ENCODE peak calls at places on chromosomes 1 and 21, in four cellular contexts. Y is effector memory CD4-positive, alpha-beta T cell; R is mammary epithelial cell; N is transverse colon. Z is an unnamed sample. For H3K9me3, the result is how much of the 10 kb centered on the place peaks cover.

GRCh38 chr1:201282931-201283829 is at the start of gene PKP1:
- DNase-seq in N (peak), R (peak), Y (no peak), Z (no peak)

GRCh38 chr1:38789498-38790169 is 69.9 kb downstream of the RRAGC start:
- DNase-seq in N (no peak), Y (no peak), R (no peak), Z (no peak)

GRCh38 chr1:147772540-147772939 is 12.1 kb upstream of the GJA5 start:
- DNase-seq in Y (no peak), R (no peak), N (no peak), Z (no peak)

GRCh38 chr1:38852780-38853179 is 6.8 kb downstream of the RRAGC start:
- DNase-seq in R (no peak), N (no peak), Y (no peak), Z (no peak)

GRCh38 chr1:101250656-101251272 is 13.9 kb downstream of the S1PR1 start:
- DNase-seq in R (no peak), Y (no peak), N (no peak), Z (no peak)

GRCh38 chr1:203448521-203449061 is 27.0 kb upstream of the PRELP start:
- DNase-seq in Y (no peak), N (no peak), R (no peak), Z (no peak)

GRCh38 chr1:214658785-214659184 is 55.8 kb downstream of the CENPF start:
- DNase-seq in R (peak), Y (no peak), N (no peak), Z (no peak)

GRCh38 chr1:33055210-33055991 is 18.7 kb upstream of the AK2 start:
- DNase-seq in N (peak), R (peak), Y (no peak), Z (no peak)

GRCh38 chr1:108512239-108513071 is 47.4 kb upstream of the EEIG2 start:
- DNase-seq in N (no peak), Y (no peak), R (no peak), Z (no peak)

GRCh38 chr1:59198565-59198964 is 98.3 kb upstream of the FGGY start:
- DNase-seq in N (no peak), R (no peak), Y (no peak), Z (no peak)

GRCh38 chr1:55230654-55231053 is 15.5 kb upstream of the USP24 start:
- DNase-seq in N (no peak), Y (no peak), R (no peak), Z (no peak)

GRCh38 chr1:90133133-90133532 is 138.2 kb downstream of the ZNF326 start:
- DNase-seq in N (peak), R (peak), Y (no peak), Z (no peak)

GRCh38 chr1:228905579-228905978 is 170.3 kb downstream of the RHOU start:
- DNase-seq in R (no peak), N (no peak), Y (no peak), Z (no peak)

GRCh38 chr1:16229976-16230740 is 6.8 kb downstream of the CPLANE2 start:
- DNase-seq in R (no peak), N (no peak), Y (no peak), Z (no peak)

GRCh38 chr1:6913086-6913485 is 127.8 kb downstream of the CAMTA1 start:
- DNase-seq in Y (no peak), R (no peak), N (no peak), Z (no peak)

DNA sequence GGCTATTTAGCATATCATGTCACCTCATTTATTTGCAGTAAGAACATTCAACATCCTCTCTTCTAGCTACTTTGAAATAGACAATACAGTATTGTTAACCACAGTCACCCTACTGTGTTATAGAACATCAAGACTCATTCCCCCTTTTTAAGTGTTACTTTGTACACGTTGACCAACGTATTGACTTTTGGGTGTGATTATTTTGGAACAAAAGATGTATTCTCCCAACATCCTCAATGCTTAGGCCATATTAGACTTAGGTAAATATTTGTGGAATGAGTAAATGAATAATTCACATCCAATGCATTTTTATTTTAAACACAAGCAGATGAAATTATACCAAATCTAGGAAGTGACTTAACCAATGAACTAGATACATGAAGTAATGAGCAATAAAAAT is 296.6 kb downstream of the CHRM3 start:
- DNase-seq in R (no peak), N (no peak), Y (no peak), Z (no peak)
- H3K9me3 ChIP-seq in R (under half), N (under half), Y (under half), Z (under half)

GRCh38 chr1:246978281-246978680 is 29.6 kb downstream of the ZNF695 start:
- DNase-seq in R (no peak), Y (no peak), N (no peak), Z (no peak)

GRCh38 chr1:246978785-246979184 is 29.1 kb downstream of the ZNF695 start:
- DNase-seq in N (no peak), Y (no peak), R (no peak), Z (no peak)
- H3K9me3 ChIP-seq in N (under half), Y (under half), R (under half), Z (under half)

DNA sequence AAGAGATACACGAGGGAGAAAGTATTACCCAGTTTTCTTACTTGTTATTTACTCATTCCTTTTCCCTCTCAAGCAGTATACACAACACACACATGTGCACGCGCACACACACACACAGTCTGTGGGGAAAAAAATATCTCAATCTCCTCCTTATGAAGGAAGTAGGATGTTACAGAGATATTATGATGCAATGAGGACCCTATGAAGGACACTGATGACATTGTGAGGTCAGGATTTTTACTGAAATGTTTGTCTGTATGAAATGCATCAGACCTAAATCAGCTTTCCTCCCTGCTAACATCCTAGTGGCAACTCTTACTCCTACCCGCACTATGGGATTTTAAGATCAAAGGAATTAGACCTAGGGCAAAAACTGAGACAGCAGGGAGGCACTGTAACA is at the start of gene WDR64:
- DNase-seq in Y (no peak), R (no peak), N (no peak), Z (no peak)
- H3K9me3 ChIP-seq in Y (under half), R (under half), N (under half), Z (under half)

GRCh38 chr1:248589334-248589733 is 8.2 kb downstream of the OR2T10 start:
- DNase-seq in N (no peak), R (no peak), Y (no peak), Z (no peak)
- H3K9me3 ChIP-seq in N (under half), R (under half), Y (under half), Z (under half)

DNA sequence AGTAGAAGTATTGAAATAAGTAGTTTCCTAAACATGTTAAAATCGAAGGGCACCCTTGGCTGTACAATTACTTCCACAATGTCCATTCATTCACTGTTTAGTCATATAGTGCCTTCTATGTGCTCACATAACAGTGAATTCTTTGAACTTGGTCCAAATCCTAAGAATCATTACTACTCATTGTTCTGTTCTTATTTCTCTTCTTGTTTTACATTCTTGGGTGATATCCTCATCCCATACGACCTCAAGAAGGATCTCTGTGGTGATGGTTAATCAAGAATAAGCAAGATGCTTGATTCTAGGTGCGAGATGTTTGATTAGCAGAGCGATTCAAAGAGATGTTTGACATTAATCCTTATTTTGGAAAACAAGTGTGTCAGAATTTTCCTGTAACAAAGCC is 667.4 kb upstream of the ZP4 start:
- DNase-seq in N (no peak), Y (no peak), R (peak), Z (no peak)
- H3K9me3 ChIP-seq in N (under half), Y (under half), R (under half), Z (under half)

DNA sequence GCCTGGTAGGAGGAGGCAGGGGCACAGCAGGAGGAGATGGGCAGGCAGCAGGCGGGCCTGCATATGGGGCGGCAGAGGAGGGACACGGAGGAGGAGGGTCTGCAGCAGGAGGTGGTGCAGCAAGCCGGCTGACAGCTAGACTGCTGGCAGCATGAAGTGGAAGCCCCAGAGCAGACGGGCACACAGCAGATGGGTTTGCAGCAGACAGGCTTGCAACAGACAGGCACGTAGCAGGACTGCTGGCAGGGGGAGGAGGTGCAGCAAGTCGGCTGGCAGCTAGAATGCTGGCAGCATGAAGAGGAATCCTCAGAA is 615 bp downstream of the KRTAP10-5 start:
- DNase-seq in N (no peak), Y (no peak), R (no peak), Z (no peak)
- H3K9me3 ChIP-seq in N (under half), Y (under half), R (under half), Z (under half)

GRCh38 chr1:72284084-72284397 is 1.7 kb upstream of the NEGR1 start:
- DNase-seq in N (no peak), Y (no peak), R (no peak), Z (no peak)

GRCh38 chr1:72285074-72285425 is 2.7 kb upstream of the NEGR1 start:
- DNase-seq in R (no peak), N (no peak), Y (no peak), Z (no peak)

GRCh38 chr1:72282690-72283203 is 408 bp upstream of the NEGR1 start:
- DNase-seq in N (peak), Y (no peak), R (peak), Z (peak)

GRCh38 chr1:72283204-72284083 is 1.1 kb upstream of the NEGR1 start:
- DNase-seq in R (peak), Y (no peak), N (peak), Z (peak)

GRCh38 chr1:72284398-72285073 is 2.2 kb upstream of the NEGR1 start:
- DNase-seq in N (peak), Y (no peak), R (peak), Z (no peak)
- H3K9me3 ChIP-seq in N (under half), Y (under half), R (under half), Z (under half)

GRCh38 chr21:8991088-8991907 is 1530.1 kb upstream of the TPTE start:
- DNase-seq in R (no peak), Y (no peak), N (no peak), Z (no peak)

GRCh38 chr21:8992731-8993174 is 1528.6 kb upstream of the TPTE start:
- DNase-seq in N (no peak), Y (no peak), R (no peak), Z (no peak)

GRCh38 chr21:8990326-8991087 is 1530.9 kb upstream of the TPTE start:
- DNase-seq in Y (no peak), R (no peak), N (no peak), Z (no peak)

GRCh38 chr21:8993284-8993942 is 1528.0 kb upstream of the TPTE start:
- DNase-seq in R (no peak), Y (no peak), N (no peak), Z (no peak)

DNA sequence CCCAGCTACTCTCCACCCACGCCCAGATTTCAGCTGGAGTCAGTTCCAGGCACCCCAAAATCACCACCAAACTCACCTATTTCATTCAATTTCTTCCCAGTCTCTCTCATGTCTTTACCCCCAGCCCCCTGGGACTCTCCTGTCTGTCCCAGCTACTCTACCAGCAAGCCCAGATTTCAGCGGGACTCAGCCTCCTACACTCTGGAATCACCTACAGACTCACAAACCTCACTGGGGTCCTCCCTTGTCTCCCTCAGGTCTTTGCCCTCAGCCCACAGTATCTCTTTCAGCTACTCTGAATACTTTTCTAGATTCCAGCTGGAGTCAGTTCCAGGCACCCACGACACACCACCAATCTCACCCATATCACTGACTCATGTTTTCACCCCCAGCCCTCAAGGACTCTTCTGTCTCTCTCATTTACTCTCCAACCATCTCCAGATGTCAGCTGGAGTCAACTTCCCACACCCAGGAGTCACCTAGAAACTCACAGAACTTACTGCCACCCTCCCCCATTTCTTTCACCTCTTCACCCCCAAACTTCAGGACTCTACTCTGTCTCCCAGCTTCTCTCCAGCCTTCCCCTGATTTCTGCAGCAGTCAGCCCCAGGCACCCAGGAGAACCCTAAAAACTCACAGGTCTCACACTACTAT is 1529.3 kb upstream of the TPTE start:
- DNase-seq in N (no peak), R (no peak), Y (no peak), Z (no peak)
- H3K9me3 ChIP-seq in N (under half), R (half or more), Y (under half), Z (under half)

DNA sequence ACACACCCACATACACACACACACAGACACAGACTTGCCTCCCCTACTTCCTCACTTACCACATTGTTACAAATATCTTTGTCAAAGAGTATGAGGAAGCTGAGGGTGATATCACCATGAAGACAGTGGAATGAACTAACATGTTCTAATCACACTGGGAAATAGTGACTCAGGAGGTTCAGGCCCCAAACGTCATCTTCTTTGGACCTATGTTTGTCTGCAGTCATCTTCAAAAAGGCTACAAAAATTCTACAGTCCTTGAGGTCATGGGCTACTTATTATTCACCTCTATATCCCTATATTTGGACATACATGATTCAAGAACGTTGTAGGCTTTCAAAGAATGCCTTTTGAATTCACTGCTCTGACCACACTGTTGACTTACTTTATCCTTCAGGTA is 2.1 kb upstream of the LCE2C start:
- DNase-seq in N (no peak), Y (no peak), R (no peak), Z (no peak)
- H3K9me3 ChIP-seq in N (under half), Y (under half), R (under half), Z (under half)

Z was measured in T-helper 17 cell.